ENCODE peak calls at places on chromosomes 2 and 18, in six cellular contexts. M is H1, E is K562, R is ovary, V is sigmoid colon, C is A549. X is an unnamed sample. For H3K9me3, the result is how much of the 10 kb centered on the place peaks cover.

GRCh38 chr2:29223851-29224692 is 108.9 kb downstream of the CLIP4 start:
- DNase-seq in V (peak), M (no peak), C (no peak), E (peak), R (no peak), X (no peak)

GRCh38 chr2:167333245-167333644 is 445.0 kb downstream of the XIRP2 start:
- DNase-seq in E (no peak), M (no peak), C (no peak), V (no peak), R (no peak), X (no peak)

GRCh38 chr2:177332041-177332991 is 60.3 kb upstream of the AGPS start:
- DNase-seq in E (peak), M (no peak), C (peak), R (peak), V (peak), X (no peak)

GRCh38 chr2:127163922-127164321 is 56.2 kb downstream of the CYP27C1 start:
- DNase-seq in E (no peak), R (no peak), M (no peak), C (no peak), V (peak), X (peak)

GRCh38 chr2:72133721-72134407 is 13.8 kb downstream of the CYP26B1 start:
- DNase-seq in V (peak), C (no peak), M (no peak), R (no peak), E (no peak), X (no peak)

GRCh38 chr2:134988994-134989605 is 58.1 kb downstream of the MAP3K19 start:
- DNase-seq in R (no peak), C (peak), V (no peak), E (peak), M (no peak), X (no peak)

GRCh38 chr2:170815746-170816498 is 765 bp upstream of the GAD1 start:
- DNase-seq in V (no peak), E (peak), R (peak), C (peak), M (peak), X (peak)

GRCh38 chr2:173752152-173752551 is 213.0 kb downstream of the SP3 start:
- DNase-seq in C (no peak), V (no peak), E (no peak), R (no peak), M (no peak), X (no peak)

GRCh38 chr2:36369711-36370110 is 14.1 kb downstream of the CRIM1 start:
- DNase-seq in E (no peak), C (no peak), M (no peak), R (no peak), V (no peak), X (no peak)

GRCh38 chr2:173021939-173022371 is 53.7 kb upstream of the MAP3K20 start:
- DNase-seq in C (peak), M (no peak), E (peak), R (no peak), V (no peak), X (no peak)

GRCh38 chr2:7672027-7672684 is 754.9 kb downstream of the RNF144A start:
- DNase-seq in C (peak), E (peak), V (no peak), R (no peak), M (peak), X (no peak)

GRCh38 chr18:32289480-32290075 is 99.7 kb downstream of the MEP1B start:
- DNase-seq in M (peak), E (peak), C (peak), R (no peak), V (no peak), X (no peak)

GRCh38 chr2:37645363-37645762 is 26.1 kb downstream of the CDC42EP3 start:
- DNase-seq in R (no peak), C (no peak), V (no peak), E (no peak), M (no peak), X (no peak)
- TF ChIP-seq POLR2A in R (no peak), C (no peak), V (no peak), E (no peak), M (no peak), X (no peak)

GRCh38 chr2:89833780-89834117 is 1142.3 kb downstream of the RPIA start:
- DNase-seq in M (no peak), R (no peak), C (no peak), V (no peak), E (no peak), X (peak)
- H3K9me3 ChIP-seq in M (half or more), R (under half), C (under half), V (under half), E (under half), X (under half)

DNA sequence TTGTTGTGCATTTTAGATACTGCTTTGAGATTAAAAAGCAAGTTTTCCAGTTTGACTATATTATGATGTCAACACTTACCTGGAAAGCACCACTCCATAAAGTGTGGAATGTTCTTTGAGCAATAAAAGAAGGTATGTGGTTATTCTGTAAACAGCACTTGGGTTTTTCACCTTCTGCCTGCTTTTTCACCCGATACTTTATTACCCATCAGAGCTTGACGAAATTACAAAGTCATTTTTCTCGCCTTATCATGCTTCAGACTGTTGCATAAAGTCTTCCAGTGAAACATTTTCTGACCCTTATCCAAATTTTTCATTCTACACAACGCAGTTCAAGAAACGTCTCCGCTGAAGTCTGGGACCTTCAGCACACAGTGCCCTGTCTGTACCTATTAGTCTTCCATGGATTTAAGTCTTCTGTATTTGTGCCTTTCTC is 25.2 kb downstream of the CAB39 start:
- DNase-seq in M (no peak), V (no peak), R (no peak), E (no peak), C (no peak), X (no peak)
- TF ChIP-seq EP300 in M (no peak), V (no peak), R (no peak), E (no peak), C (no peak), X (no peak)

DNA sequence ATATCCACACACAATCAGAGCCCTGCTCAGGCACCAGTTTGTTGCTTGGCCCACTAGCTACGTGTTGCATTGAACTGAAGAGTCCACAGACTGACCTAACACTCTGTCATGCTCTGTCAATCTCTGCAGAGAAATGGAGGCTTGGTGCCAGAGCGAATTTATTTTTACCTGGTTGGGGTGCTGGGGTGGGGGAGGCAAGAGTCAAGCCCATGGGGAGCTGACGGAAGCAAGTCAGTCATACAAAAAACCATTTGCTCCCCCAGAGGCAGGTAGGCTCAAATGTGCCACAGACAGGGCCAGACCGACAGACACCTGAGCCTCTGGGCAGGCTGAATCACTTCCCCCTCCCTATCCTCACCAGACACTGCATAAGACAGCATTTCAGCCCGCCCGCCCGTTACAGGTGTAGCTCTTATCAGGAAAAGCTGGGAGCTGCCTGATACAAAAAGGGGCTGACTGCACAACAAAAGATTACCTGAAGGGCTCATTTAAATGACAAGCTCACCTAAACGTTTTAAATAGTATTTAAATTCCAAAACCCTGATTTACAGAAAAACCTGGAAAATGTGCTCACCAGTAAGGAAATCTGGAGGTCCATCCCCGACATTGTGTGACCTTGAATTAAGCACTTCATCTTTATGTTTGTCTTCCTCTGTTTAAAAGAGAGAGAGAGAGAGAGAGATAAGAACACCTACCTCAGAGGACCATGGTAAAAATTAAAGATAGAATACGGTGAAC is 2.1 kb upstream of the PCBP1 start:
- DNase-seq in C (no peak), R (peak), V (peak), E (peak), M (peak), X (no peak)
- TF ChIP-seq POLR2A in C (no peak), R (no peak), V (no peak), E (no peak), M (peak), X (no peak)

GRCh38 chr2:239866778-239867177 is 158.4 kb downstream of the NDUFA10 start:
- DNase-seq in R (no peak), E (no peak), V (no peak), M (no peak), C (no peak), X (no peak)
- H3K9me3 ChIP-seq in R (under half), E (under half), V (under half), M (under half), C (under half), X (under half)

GRCh38 chr18:55920063-55920462 is 332.1 kb upstream of the TCF4 start:
- DNase-seq in M (no peak), C (no peak), V (no peak), R (no peak), E (no peak), X (no peak)
- TF ChIP-seq EP300 in M (no peak), C (no peak), V (no peak), R (no peak), E (no peak), X (no peak)

GRCh38 chr2:160666019-160666676 is 172.5 kb upstream of the RBMS1 start:
- DNase-seq in E (no peak), C (peak), V (no peak), R (peak), M (no peak), X (no peak)
- TF ChIP-seq POLR2A in E (no peak), C (no peak), V (no peak), R (no peak), M (no peak), X (no peak)

GRCh38 chr2:219628986-219629901 is 1.8 kb downstream of the SLC4A3 start:
- DNase-seq in V (peak), E (no peak), M (no peak), C (no peak), R (peak), X (no peak)
- H3K9me3 ChIP-seq in V (under half), E (under half), M (under half), C (under half), R (under half), X (under half)

GRCh38 chr2:215419113-215419512 is 16.8 kb downstream of the FN1 start:
- DNase-seq in R (no peak), V (no peak), C (no peak), M (no peak), E (no peak), X (no peak)

GRCh38 chr2:215422676-215423075 is 13.2 kb downstream of the FN1 start:
- DNase-seq in V (no peak), C (no peak), M (no peak), R (no peak), E (no peak), X (no peak)

GRCh38 chr2:215419769-215420470 is 15.9 kb downstream of the FN1 start:
- DNase-seq in V (no peak), M (no peak), E (no peak), R (no peak), C (no peak), X (no peak)

GRCh38 chr2:215421859-215422461 is 13.9 kb downstream of the FN1 start:
- DNase-seq in V (no peak), M (no peak), E (peak), C (no peak), R (no peak), X (no peak)

GRCh38 chr2:215420471-215420935 is 15.4 kb downstream of the FN1 start:
- DNase-seq in M (no peak), R (no peak), C (no peak), V (no peak), E (peak), X (no peak)
- TF ChIP-seq EP300 in M (no peak), R (no peak), C (no peak), V (no peak), E (no peak), X (no peak)

DNA sequence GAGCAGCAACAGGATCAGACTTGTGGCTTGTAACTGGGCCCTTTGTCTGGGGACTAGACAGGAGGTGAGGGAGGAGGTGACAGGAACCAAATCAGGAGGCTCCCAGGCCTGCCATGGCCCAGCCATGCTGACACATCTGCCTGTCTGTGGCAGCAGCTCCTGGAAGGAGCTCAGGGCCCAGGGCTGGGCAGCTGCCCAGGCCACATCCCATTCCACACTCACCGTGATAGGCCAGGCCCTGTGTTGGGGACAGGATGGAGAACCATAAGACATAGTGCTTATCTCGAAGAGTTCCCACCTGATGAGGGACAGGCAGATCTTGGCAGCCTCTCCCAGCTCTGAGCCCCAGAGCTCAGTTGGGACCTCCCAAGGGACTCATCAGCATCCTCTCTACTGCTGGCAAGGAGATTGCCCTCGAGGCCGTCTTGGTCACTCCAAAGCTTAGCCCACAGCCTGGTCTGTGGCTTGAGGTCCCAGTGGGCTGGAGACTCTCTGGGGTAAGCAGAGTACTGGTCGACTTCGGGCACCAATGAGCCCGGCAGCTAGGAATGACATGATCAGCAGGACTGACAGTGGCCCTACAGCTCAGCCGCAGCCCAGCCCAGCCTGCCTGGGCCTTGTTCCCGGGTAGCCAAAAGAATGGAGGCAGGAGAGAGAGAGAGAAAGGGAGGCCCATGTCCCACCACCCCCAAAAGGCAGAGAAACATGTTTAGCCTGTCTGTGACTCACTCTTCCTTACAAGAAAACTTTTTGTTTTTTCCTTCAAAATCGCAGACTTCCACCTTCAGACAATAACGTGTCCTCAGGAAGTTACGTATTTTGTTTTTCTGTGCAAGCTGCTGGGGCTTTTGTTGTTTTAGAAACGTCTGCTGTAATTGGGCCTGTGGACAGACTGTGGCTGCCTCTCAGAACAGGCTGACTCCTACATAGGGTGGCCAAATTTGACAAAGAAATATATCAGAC is 82.1 kb downstream of the HS1BP3 start:
- DNase-seq in E (no peak), V (no peak), M (no peak), R (peak), C (no peak), X (no peak)
- TF ChIP-seq POLR2A in E (no peak), V (no peak), M (no peak), R (no peak), C (no peak), X (no peak)